ENCODE peak calls at places on chromosomes 1 and 21, in five cellular contexts. One of them, this sample, is unnamed.

GRCh38 chr21:36499578-36500471 is 19.9 kb upstream of the CLDN14 start:
- DNase-seq in mucosa of descending colon: peak
- DNase-seq in H54: no peak
- DNase-seq in cardiac muscle cell: peak
- DNase-seq in central memory CD4-positive, alpha-beta T cell: no peak
- DNase-seq in this sample: no peak

GRCh38 chr1:10909697-10910489 is 102.6 kb upstream of the TARDBP start:
- DNase-seq in mucosa of descending colon: peak
- DNase-seq in H54: peak
- DNase-seq in cardiac muscle cell: peak
- DNase-seq in central memory CD4-positive, alpha-beta T cell: peak
- DNase-seq in this sample: peak

GRCh38 chr21:36780861-36781260 is 81.9 kb downstream of the SIM2 start:
- DNase-seq in mucosa of descending colon: no peak
- DNase-seq in H54: no peak
- DNase-seq in cardiac muscle cell: no peak
- DNase-seq in central memory CD4-positive, alpha-beta T cell: no peak
- DNase-seq in this sample: no peak

GRCh38 chr1:29515188-29515955 is 279.1 kb downstream of the PTPRU start:
- DNase-seq in mucosa of descending colon: no peak
- DNase-seq in H54: no peak
- DNase-seq in cardiac muscle cell: no peak
- DNase-seq in central memory CD4-positive, alpha-beta T cell: no peak
- DNase-seq in this sample: no peak

GRCh38 chr1:30451532-30452125 is 271.8 kb downstream of the MATN1 start:
- DNase-seq in mucosa of descending colon: no peak
- DNase-seq in H54: no peak
- DNase-seq in cardiac muscle cell: no peak
- DNase-seq in central memory CD4-positive, alpha-beta T cell: no peak
- DNase-seq in this sample: no peak

GRCh38 chr1:94801919-94802546 is 18.1 kb upstream of the SLC44A3 start:
- DNase-seq in mucosa of descending colon: peak
- DNase-seq in H54: no peak
- DNase-seq in cardiac muscle cell: peak
- DNase-seq in central memory CD4-positive, alpha-beta T cell: peak
- DNase-seq in this sample: peak

GRCh38 chr1:119159963-119160362 is 19.5 kb upstream of the WARS2 start:
- DNase-seq in mucosa of descending colon: no peak
- DNase-seq in H54: no peak
- DNase-seq in cardiac muscle cell: peak
- DNase-seq in central memory CD4-positive, alpha-beta T cell: no peak
- DNase-seq in this sample: no peak

GRCh38 chr1:156429308-156430060 is 60.5 kb downstream of the RHBG start:
- DNase-seq in mucosa of descending colon: no peak
- DNase-seq in H54: no peak
- DNase-seq in cardiac muscle cell: no peak
- DNase-seq in central memory CD4-positive, alpha-beta T cell: no peak
- DNase-seq in this sample: no peak

GRCh38 chr21:45334134-45334533 is 46.4 kb upstream of the POFUT2 start:
- DNase-seq in mucosa of descending colon: no peak
- DNase-seq in H54: no peak
- DNase-seq in cardiac muscle cell: no peak
- DNase-seq in central memory CD4-positive, alpha-beta T cell: no peak
- DNase-seq in this sample: no peak

GRCh38 chr1:46084553-46085448 is 47.6 kb downstream of the PIK3R3 start:
- DNase-seq in mucosa of descending colon: no peak
- DNase-seq in H54: no peak
- DNase-seq in cardiac muscle cell: no peak
- DNase-seq in central memory CD4-positive, alpha-beta T cell: no peak
- DNase-seq in this sample: no peak

GRCh38 chr1:33758698-33759097 is 105.2 kb upstream of the HMGB4 start:
- DNase-seq in mucosa of descending colon: no peak
- DNase-seq in H54: no peak
- DNase-seq in cardiac muscle cell: peak
- DNase-seq in central memory CD4-positive, alpha-beta T cell: no peak
- DNase-seq in this sample: no peak

GRCh38 chr1:230286166-230286889 is 139.8 kb downstream of the PGBD5 start:
- DNase-seq in mucosa of descending colon: no peak
- DNase-seq in H54: no peak
- DNase-seq in cardiac muscle cell: no peak
- DNase-seq in central memory CD4-positive, alpha-beta T cell: no peak
- DNase-seq in this sample: no peak

GRCh38 chr21:45588086-45588825 is 46.0 kb upstream of the SLC19A1 start:
- DNase-seq in mucosa of descending colon: no peak
- DNase-seq in H54: no peak
- DNase-seq in cardiac muscle cell: no peak
- DNase-seq in central memory CD4-positive, alpha-beta T cell: no peak
- DNase-seq in this sample: no peak

GRCh38 chr1:101713760-101714159 is 283.0 kb downstream of the OLFM3 start:
- DNase-seq in mucosa of descending colon: no peak
- DNase-seq in H54: no peak
- DNase-seq in cardiac muscle cell: no peak
- DNase-seq in central memory CD4-positive, alpha-beta T cell: no peak
- DNase-seq in this sample: no peak

GRCh38 chr1:16716691-16717173 is 23.6 kb upstream of the RNU1-4 start:
- DNase-seq in mucosa of descending colon: peak
- DNase-seq in H54: no peak
- DNase-seq in cardiac muscle cell: no peak
- DNase-seq in central memory CD4-positive, alpha-beta T cell: no peak
- DNase-seq in this sample: no peak

GRCh38 chr1:69737527-69738176 is 169.9 kb downstream of the LRRC7 start:
- DNase-seq in mucosa of descending colon: no peak
- DNase-seq in H54: no peak
- DNase-seq in cardiac muscle cell: peak
- DNase-seq in central memory CD4-positive, alpha-beta T cell: no peak
- DNase-seq in this sample: peak

This sample was measured in NCI-H460.